ENCODE peak calls at places on chromosomes 5 and 9, in four cellular contexts. One of them, this sample, is unnamed.

GRCh38 chr5:154318691-154319090 is 127.1 kb upstream of the SAP30L start:
- DNase-seq in IMR-90: no peak
- DNase-seq in H9: no peak
- DNase-seq in H1: no peak
- DNase-seq in this sample: no peak

GRCh38 chr9:91781116-91781515 is 168.9 kb downstream of the ROR2 start:
- DNase-seq in IMR-90: no peak
- DNase-seq in H9: no peak
- DNase-seq in H1: no peak
- DNase-seq in this sample: no peak

GRCh38 chr9:77956555-77956954 is 75.1 kb downstream of the GNAQ start:
- DNase-seq in IMR-90: no peak
- DNase-seq in H9: no peak
- DNase-seq in H1: no peak
- DNase-seq in this sample: peak

GRCh38 chr5:151612689-151613427 is 21.7 kb upstream of the FAT2 start:
- DNase-seq in IMR-90: peak
- DNase-seq in H9: no peak
- DNase-seq in H1: no peak
- DNase-seq in this sample: peak

GRCh38 chr5:168881427-168882149 is 302.4 kb upstream of the PANK3 start:
- DNase-seq in IMR-90: no peak
- DNase-seq in H9: peak
- DNase-seq in H1: peak
- DNase-seq in this sample: peak

GRCh38 chr5:55613112-55613868 is 78.5 kb upstream of the PLPP1 start:
- DNase-seq in IMR-90: no peak
- DNase-seq in H9: no peak
- DNase-seq in H1: no peak
- DNase-seq in this sample: no peak

GRCh38 chr5:55902696-55903095 is 51.5 kb downstream of the IL31RA start:
- DNase-seq in IMR-90: peak
- DNase-seq in H9: no peak
- DNase-seq in H1: no peak
- DNase-seq in this sample: no peak

GRCh38 chr5:115068239-115069086 is 101.2 kb downstream of the TRIM36 start:
- DNase-seq in IMR-90: peak
- DNase-seq in H9: no peak
- DNase-seq in H1: no peak
- DNase-seq in this sample: peak

GRCh38 chr9:38406476-38407186 is 14.1 kb downstream of the ALDH1B1 start:
- DNase-seq in IMR-90: no peak
- DNase-seq in H9: no peak
- DNase-seq in H1: no peak
- DNase-seq in this sample: no peak

GRCh38 chr5:1317921-1318565 is 23.2 kb upstream of the TERT start:
- DNase-seq in IMR-90: no peak
- DNase-seq in H9: peak
- DNase-seq in H1: no peak
- DNase-seq in this sample: no peak

GRCh38 chr5:347712-348284 is 26.3 kb downstream of the AHRR start:
- DNase-seq in IMR-90: no peak
- DNase-seq in H9: no peak
- DNase-seq in H1: no peak
- DNase-seq in this sample: no peak

GRCh38 chr9:133035669-133036068 is 4.9 kb downstream of the GTF3C5 start:
- DNase-seq in IMR-90: no peak
- DNase-seq in H9: no peak
- DNase-seq in H1: no peak
- DNase-seq in this sample: no peak

GRCh38 chr9:21674894-21675293 is 127.5 kb upstream of the MTAP start:
- DNase-seq in IMR-90: peak
- DNase-seq in H9: no peak
- DNase-seq in H1: no peak
- DNase-seq in this sample: no peak

GRCh38 chr9:109014267-109015025 is 1.1 kb upstream of the CTNNAL1 start:
- DNase-seq in IMR-90: peak
- DNase-seq in H9: no peak
- DNase-seq in H1: no peak
- DNase-seq in this sample: no peak

GRCh38 chr9:133995012-133995896 is 3.1 kb upstream of the VAV2 start:
- DNase-seq in IMR-90: no peak
- DNase-seq in H9: no peak
- DNase-seq in H1: no peak
- DNase-seq in this sample: peak

GRCh38 chr5:40495172-40495699 is 184.5 kb upstream of the PTGER4 start:
- DNase-seq in IMR-90: no peak
- DNase-seq in H9: no peak
- DNase-seq in H1: no peak
- DNase-seq in this sample: no peak

GRCh38 chr9:90805006-90805993 is 3.7 kb downstream of the SYK start:
- DNase-seq in IMR-90: no peak
- DNase-seq in H9: no peak
- DNase-seq in H1: no peak
- DNase-seq in this sample: no peak

GRCh38 chr9:78967557-78968212 is 604.1 kb upstream of the TLE4 start:
- DNase-seq in IMR-90: peak
- DNase-seq in H9: no peak
- DNase-seq in H1: no peak
- DNase-seq in this sample: peak

DNA sequence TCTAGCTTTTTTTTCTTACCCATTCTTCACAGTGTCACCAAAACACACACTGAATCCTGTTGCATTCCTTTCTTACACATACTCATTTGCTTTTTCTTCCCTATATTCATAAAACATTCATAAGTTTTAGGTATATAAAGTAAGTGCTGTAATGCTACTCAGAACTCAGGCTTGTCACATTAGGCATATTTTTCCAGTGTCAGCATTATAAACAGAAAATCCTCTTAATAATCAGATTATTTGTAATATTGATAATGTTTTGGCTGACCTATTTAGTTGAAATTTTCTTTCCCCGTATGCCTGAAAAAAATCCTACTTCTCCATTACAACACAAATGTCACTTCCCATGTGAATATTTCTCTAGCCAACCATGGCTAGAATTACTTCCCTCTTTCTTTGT is 743.0 kb upstream of the NUDT12 start:
- DNase-seq in IMR-90: no peak
- DNase-seq in H9: no peak
- DNase-seq in H1: no peak
- DNase-seq in this sample: no peak
- H3K56ac ChIP-seq in IMR-90: no peak
- H3K56ac ChIP-seq in H9: no peak
- H3K56ac ChIP-seq in H1: no peak
- H3K56ac ChIP-seq in this sample: no peak

GRCh38 chr5:12320331-12320730 is 416.1 kb upstream of the CTNND2 start:
- DNase-seq in IMR-90: no peak
- DNase-seq in H9: no peak
- DNase-seq in H1: no peak
- DNase-seq in this sample: no peak
- H3K56ac ChIP-seq in IMR-90: no peak
- H3K56ac ChIP-seq in H9: no peak
- H3K56ac ChIP-seq in H1: no peak
- H3K56ac ChIP-seq in this sample: no peak

GRCh38 chr9:7071916-7072315 is 314.1 kb downstream of the KDM4C start:
- DNase-seq in IMR-90: no peak
- DNase-seq in H9: no peak
- DNase-seq in H1: no peak
- DNase-seq in this sample: no peak

GRCh38 chr9:7067169-7067568 is 309.4 kb downstream of the KDM4C start:
- DNase-seq in IMR-90: no peak
- DNase-seq in H9: no peak
- DNase-seq in H1: no peak
- DNase-seq in this sample: no peak
- H3K56ac ChIP-seq in IMR-90: no peak
- H3K56ac ChIP-seq in H9: no peak
- H3K56ac ChIP-seq in H1: no peak
- H3K56ac ChIP-seq in this sample: no peak

GRCh38 chr9:130694205-130694604 is 625 bp downstream of the EXOSC2 start:
- DNase-seq in IMR-90: no peak
- DNase-seq in H9: no peak
- DNase-seq in H1: no peak
- DNase-seq in this sample: no peak
- H3K56ac ChIP-seq in IMR-90: peak
- H3K56ac ChIP-seq in H9: peak
- H3K56ac ChIP-seq in H1: peak
- H3K56ac ChIP-seq in this sample: peak

DNA sequence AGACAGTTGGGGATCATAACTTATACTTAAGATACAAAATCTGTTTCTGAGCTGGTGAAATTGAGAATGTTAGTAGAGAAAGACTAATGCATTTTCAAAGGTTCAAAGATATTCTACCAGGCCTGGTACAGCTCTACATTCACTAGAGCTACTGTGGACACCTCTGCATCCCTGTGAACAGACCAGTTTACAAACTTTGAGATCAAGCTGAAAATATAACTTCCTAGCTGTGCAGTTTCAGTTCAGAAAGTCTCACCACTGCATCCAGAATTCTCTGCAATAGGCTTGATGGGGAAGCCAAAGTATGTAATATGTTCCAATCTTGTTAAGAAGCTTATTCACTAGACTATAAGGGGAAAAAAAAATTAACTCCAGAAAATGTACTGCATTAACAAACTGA is 672.1 kb downstream of the NR2F1-AS1 start:
- DNase-seq in IMR-90: no peak
- DNase-seq in H9: no peak
- DNase-seq in H1: no peak
- DNase-seq in this sample: no peak
- H3K56ac ChIP-seq in IMR-90: no peak
- H3K56ac ChIP-seq in H9: no peak
- H3K56ac ChIP-seq in H1: no peak
- H3K56ac ChIP-seq in this sample: no peak

GRCh38 chr5:52069997-52070396 is 686.7 kb downstream of the ISL1 start:
- DNase-seq in IMR-90: no peak
- DNase-seq in H9: no peak
- DNase-seq in H1: no peak
- DNase-seq in this sample: no peak
- H3K56ac ChIP-seq in IMR-90: no peak
- H3K56ac ChIP-seq in H9: no peak
- H3K56ac ChIP-seq in H1: no peak
- H3K56ac ChIP-seq in this sample: no peak

GRCh38 chr9:36208521-36209253 is 18.0 kb downstream of the CLTA start:
- DNase-seq in IMR-90: no peak
- DNase-seq in H9: no peak
- DNase-seq in H1: no peak
- DNase-seq in this sample: no peak

GRCh38 chr9:36207546-36208012 is 16.9 kb downstream of the CLTA start:
- DNase-seq in IMR-90: peak
- DNase-seq in H9: no peak
- DNase-seq in H1: no peak
- DNase-seq in this sample: peak

GRCh38 chr9:36210722-36211121 is 20.0 kb downstream of the CLTA start:
- DNase-seq in IMR-90: no peak
- DNase-seq in H9: no peak
- DNase-seq in H1: no peak
- DNase-seq in this sample: no peak

GRCh38 chr9:36207016-36207415 is 16.3 kb downstream of the CLTA start:
- DNase-seq in IMR-90: peak
- DNase-seq in H9: no peak
- DNase-seq in H1: no peak
- DNase-seq in this sample: peak

DNA sequence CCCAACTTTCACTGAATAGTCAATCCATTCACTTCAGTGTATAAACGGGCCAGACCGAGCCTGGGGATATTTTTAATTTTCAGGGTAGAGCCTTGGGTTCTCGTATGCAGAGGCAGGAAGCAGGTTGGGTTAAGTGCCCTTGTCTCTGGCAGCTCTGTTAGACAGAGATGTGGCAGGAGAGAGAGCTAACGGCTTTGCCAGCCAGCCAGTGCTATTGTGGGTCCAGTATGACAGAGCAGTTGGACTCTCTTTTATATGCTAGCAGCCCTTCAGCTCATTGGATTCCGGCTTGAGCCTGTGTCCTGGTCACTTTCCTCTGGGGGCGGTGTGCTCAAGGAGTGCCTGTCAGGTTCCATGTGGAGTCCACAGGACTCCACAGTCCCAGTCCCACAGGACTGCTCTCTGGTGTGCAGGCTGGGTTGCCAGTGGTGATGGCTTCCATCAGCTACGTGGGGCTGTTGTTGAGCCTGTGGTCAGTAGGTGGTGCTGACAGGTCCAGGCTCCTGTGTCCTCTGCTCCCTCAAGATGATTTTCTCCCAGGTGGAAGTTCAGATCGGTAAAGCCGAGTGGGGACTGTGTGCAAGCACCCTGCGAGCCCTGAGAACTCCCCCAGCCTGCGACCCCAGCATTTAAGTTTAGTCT is 14.3 kb downstream of the CLTA start:
- DNase-seq in IMR-90: no peak
- DNase-seq in H9: peak
- DNase-seq in H1: no peak
- DNase-seq in this sample: peak
- H3K56ac ChIP-seq in IMR-90: no peak
- H3K56ac ChIP-seq in H9: no peak
- H3K56ac ChIP-seq in H1: no peak
- H3K56ac ChIP-seq in this sample: no peak

DNA sequence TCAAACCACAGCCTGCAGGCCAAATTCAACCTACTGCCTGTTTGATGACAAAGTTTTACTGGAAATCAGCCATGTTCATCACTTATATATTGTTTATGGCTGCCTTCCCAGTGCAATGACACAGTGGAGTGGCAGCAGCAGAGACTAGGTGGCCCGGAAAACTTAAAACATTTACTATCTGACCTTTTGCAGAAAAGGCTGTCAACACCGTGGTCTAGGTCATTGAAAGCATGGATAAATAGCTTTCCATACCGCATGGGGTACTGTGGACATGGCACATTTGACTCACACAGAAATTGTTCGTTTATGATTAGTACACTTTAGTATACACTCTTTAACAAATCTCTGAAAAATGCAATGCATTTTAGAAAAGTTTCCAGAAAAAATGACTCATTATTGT is 298.3 kb upstream of the EFNA5 start:
- DNase-seq in IMR-90: peak
- DNase-seq in H9: no peak
- DNase-seq in H1: no peak
- DNase-seq in this sample: no peak
- H3K56ac ChIP-seq in IMR-90: no peak
- H3K56ac ChIP-seq in H9: no peak
- H3K56ac ChIP-seq in H1: no peak
- H3K56ac ChIP-seq in this sample: no peak